ENCODE peak calls at places on chromosomes 5 and 9, in five cellular contexts. M, P, Z, R and G are unnamed samples.
A peak's percentile ranks its signal among the peaks of the same experiment; 100 is the strongest.

GRCh38 chr9:130172858-130173461 is 756 bp downstream of the NCS1 start:
- DNase-seq in M (no peak), Z (no peak), R (no peak), P (no peak), G (peak; percentile 74)

GRCh38 chr9:84371737-84372136 is 31.2 kb upstream of the SLC28A3 start:
- DNase-seq in M (no peak), Z (no peak), P (peak; percentile 70), R (no peak), G (peak; percentile 55)

GRCh38 chr5:9288234-9288633 is 257.6 kb downstream of the SEMA5A start:
- DNase-seq in Z (no peak), R (peak; percentile 48), M (no peak), P (no peak), G (peak; percentile 61)

GRCh38 chr5:133612021-133612860 is at the start of gene FSTL4:
- DNase-seq in Z (peak; percentile 57), M (no peak), P (peak; percentile 45), R (no peak), G (no peak)

GRCh38 chr5:134133995-134134541 is 19.6 kb downstream of the TCF7 start:
- DNase-seq in P (no peak), R (no peak), Z (peak; percentile 44), M (peak; percentile 9), G (peak; percentile 21)

GRCh38 chr9:93090091-93090655 is 5.8 kb upstream of the CARD19 start:
- DNase-seq in Z (no peak), P (no peak), R (no peak), M (no peak), G (peak; percentile 24)

GRCh38 chr9:105912868-105913516 is 218.7 kb downstream of the TMEM38B start:
- DNase-seq in R (no peak), P (peak; percentile 91), Z (peak; percentile 86), M (no peak), G (no peak)

GRCh38 chr5:173968154-173968553 is 20.8 kb upstream of the C5orf47 start:
- DNase-seq in M (no peak), P (no peak), R (no peak), Z (no peak), G (no peak)

GRCh38 chr9:85859751-85860150 is 81.2 kb upstream of the NAA35 start:
- DNase-seq in P (peak; percentile 4), R (no peak), Z (no peak), M (no peak), G (no peak)

GRCh38 chr9:117546894-117547293 is 132.0 kb upstream of the ASTN2 start:
- DNase-seq in Z (no peak), P (no peak), R (peak; percentile 28), M (peak; percentile 22), G (no peak)

GRCh38 chr5:171891595-171891994 is 106.0 kb downstream of the SMIM23 start:
- DNase-seq in R (no peak), Z (no peak), P (no peak), M (no peak), G (no peak)

GRCh38 chr9:127706836-127707241 is at the start of gene CFAP157:
- DNase-seq in M (no peak), R (no peak), Z (no peak), P (no peak), G (no peak)

GRCh38 chr9:89596937-89597555 is 7.8 kb upstream of the GADD45G start:
- DNase-seq in Z (no peak), P (no peak), M (no peak), R (no peak), G (no peak)

GRCh38 chr9:134970198-134970597 is 52.5 kb upstream of the FCN1 start:
- DNase-seq in P (no peak), R (no peak), Z (no peak), M (no peak), G (no peak)

GRCh38 chr9:3386753-3387152 is 139.0 kb downstream of the RFX3 start:
- DNase-seq in M (no peak), Z (no peak), R (no peak), P (no peak), G (no peak)

GRCh38 chr5:34684281-34684979 is 28.3 kb downstream of the RAI14 start:
- DNase-seq in M (no peak), R (peak; percentile 36), P (peak; percentile 80), Z (no peak), G (peak; percentile 45)

GRCh38 chr9:125525846-125526619 is 181.0 kb downstream of the MAPKAP1 start:
- DNase-seq in M (no peak), R (peak; percentile 69), Z (no peak), P (peak; percentile 9), G (no peak)

GRCh38 chr5:175589714-175590113 is 68.2 kb upstream of the HRH2 start:
- DNase-seq in Z (no peak), R (no peak), M (no peak), P (no peak), G (no peak)

GRCh38 chr9:6214903-6215302 is 704 bp upstream of the IL33 start:
- DNase-seq in R (no peak), M (no peak), Z (no peak), P (no peak), G (no peak)

GRCh38 chr5:95848701-95849100 is 26.2 kb upstream of the GLRX start:
- DNase-seq in Z (no peak), M (no peak), P (no peak), R (no peak), G (no peak)

GRCh38 chr9:130128251-130128650 is 44.0 kb upstream of the NCS1 start:
- DNase-seq in R (no peak), P (no peak), M (no peak), Z (no peak), G (no peak)

GRCh38 chr5:93512799-93513198 is 68.2 kb downstream of the NR2F1-AS1 start:
- DNase-seq in R (no peak), M (no peak), P (peak; percentile 91), Z (no peak), G (no peak)

DNA sequence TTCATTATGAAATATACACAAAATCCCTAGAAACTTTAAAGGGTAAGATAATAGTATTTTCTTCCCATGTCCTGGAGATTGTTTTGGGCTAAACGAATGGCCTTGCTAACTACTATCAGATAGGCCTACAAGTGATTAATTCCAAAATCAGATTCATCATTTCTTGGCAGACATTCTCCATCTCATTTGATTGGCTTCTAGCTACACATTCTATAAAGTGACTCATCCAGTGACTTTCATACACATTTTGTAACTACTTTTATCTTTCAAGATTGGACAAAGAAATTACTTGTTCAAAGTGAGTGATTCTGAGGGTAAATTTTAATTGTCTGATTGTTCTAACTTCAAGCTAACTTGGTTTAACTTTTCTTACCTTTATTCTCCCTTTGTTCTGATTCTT is 93.3 kb downstream of the RAPGEF6 start:
- DNase-seq in Z (no peak), M (no peak), P (peak; percentile 78), R (no peak), G (no peak)
- H3K27ac ChIP-seq in Z (no peak overlapping the region), M (no peak overlapping the region), P (no peak overlapping the region), R (no peak overlapping the region), G (no peak overlapping the region)

DNA sequence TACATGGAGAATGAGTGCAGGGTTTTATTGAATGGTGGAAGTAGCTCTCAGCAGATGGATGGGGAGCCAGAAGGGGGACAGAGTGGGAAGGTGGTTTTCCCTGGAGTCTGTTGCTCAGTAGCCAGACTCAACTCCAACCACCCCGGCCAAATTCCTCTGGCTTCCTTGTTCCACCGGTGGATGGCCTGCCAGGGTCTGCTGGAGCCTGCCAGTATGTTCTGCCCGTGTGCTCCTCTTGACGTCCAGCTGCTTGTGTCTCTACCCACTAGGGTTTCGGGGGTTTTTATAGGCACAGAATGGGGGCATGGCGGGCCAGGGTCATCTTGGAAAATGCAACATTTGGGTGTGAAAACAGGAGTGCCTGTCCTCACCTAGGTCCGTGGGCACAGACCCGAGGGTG is 51.4 kb upstream of the KLF9 start:
- DNase-seq in Z (peak; percentile 61), P (no peak), R (no peak), M (no peak), G (no peak)
- H3K27ac ChIP-seq in Z (no peak overlapping the region), P (no peak overlapping the region), R (no peak overlapping the region), M (no peak overlapping the region), G (no peak overlapping the region)

DNA sequence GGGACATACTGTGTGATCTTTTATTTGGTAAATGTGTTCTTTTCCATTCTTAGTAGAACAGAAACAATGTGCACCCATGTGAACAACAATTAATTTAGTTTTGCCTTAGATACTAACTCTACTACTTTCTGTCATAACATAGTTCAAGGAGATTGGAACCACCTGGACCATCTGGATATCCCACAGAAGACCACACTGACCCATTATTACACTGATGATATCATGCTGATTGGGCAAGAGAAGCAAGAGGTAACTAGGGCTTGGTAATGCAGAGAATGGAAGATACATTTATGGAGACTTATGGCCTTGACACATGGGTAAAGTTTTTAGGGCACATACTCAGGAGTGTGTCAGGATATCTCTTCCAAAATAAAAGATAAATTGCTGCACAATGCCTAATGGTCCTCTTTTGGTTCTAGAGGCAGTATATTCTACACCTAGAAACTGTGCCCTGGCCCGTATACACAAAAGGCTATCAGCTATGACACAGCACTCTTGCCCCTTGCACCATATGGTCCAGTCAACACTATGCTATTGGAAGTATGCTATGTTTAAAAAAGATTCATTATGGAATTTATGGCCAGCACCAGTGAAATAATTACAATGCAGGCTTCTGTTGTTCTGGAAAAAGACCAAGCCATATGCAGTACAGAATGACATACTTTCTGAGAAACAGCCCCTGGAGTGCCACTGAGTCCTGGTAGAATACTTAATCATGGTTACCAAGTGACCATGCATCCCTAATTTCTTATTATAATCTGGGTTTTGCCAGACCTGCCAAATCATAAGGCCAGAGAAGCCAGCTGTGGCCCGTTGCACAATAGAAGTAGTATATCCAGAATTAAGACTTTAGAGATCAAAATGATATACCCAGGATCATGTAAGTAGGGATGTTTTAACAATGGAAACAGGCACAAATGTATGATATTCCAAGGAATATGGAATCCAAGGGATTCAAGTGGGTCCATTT is 41.6 kb upstream of the MROH2B start:
- DNase-seq in R (no peak), M (peak; percentile 22), Z (no peak), P (no peak), G (no peak)
- H3K27ac ChIP-seq in R (no peak overlapping the region), M (no peak overlapping the region), Z (no peak overlapping the region), P (no peak overlapping the region), G (no peak overlapping the region)

GRCh38 chr5:135269224-135269623 is 129.8 kb downstream of the MACROH2A1 start:
- DNase-seq in Z (no peak), R (no peak), M (no peak), P (no peak), G (no peak)
- H3K27ac ChIP-seq in Z (peak overlapping the region; percentile 83), R (no peak overlapping the region), M (peak overlapping the region; percentile 79), P (peak overlapping the region; percentile 73), G (peak overlapping the region; percentile 53)

GRCh38 chr5:62327627-62328026 is 21.6 kb downstream of the KIF2A start:
- DNase-seq in Z (no peak), P (no peak), M (no peak), R (no peak), G (no peak)

GRCh38 chr5:62327138-62327537 is 21.1 kb downstream of the KIF2A start:
- DNase-seq in M (no peak), R (no peak), P (no peak), Z (no peak), G (no peak)

GRCh38 chr5:62326702-62327101 is 20.7 kb downstream of the KIF2A start:
- DNase-seq in R (no peak), M (no peak), P (no peak), Z (no peak), G (no peak)

GRCh38 chr5:62328772-62329491 is 22.9 kb downstream of the KIF2A start:
- DNase-seq in P (no peak), M (no peak), Z (no peak), R (no peak), G (no peak)

GRCh38 chr5:62326302-62326701 is 20.3 kb downstream of the KIF2A start:
- DNase-seq in R (no peak), M (no peak), P (no peak), Z (no peak), G (no peak)
- H3K27ac ChIP-seq in R (no peak overlapping the region), M (no peak overlapping the region), P (no peak overlapping the region), Z (no peak overlapping the region), G (no peak overlapping the region)

GRCh38 chr5:27316283-27316675 is 277.9 kb upstream of the CDH9 start:
- DNase-seq in M (no peak), P (peak; percentile 73), Z (no peak), R (no peak), G (no peak)
- H3K27ac ChIP-seq in M (no peak overlapping the region), P (peak overlapping the region; percentile 73), Z (no peak overlapping the region), R (no peak overlapping the region), G (no peak overlapping the region)

GRCh38 chr9:72912476-72913381 is 40.1 kb downstream of the ALDH1A1 start:
- DNase-seq in P (no peak), Z (no peak), R (no peak), M (no peak), G (no peak)
- H3K27ac ChIP-seq in P (no peak overlapping the region), Z (peak overlapping the region; percentile 27), R (peak overlapping the region; percentile 55), M (peak overlapping the region; percentile 61), G (no peak overlapping the region)